ENCODE peak calls at places on chromosomes 12 and 14, in nine cellular contexts. U is neural crest cell; L is foreskin fibroblast; N is progenitor cell of endocrine pancreas; R is breast epithelium; J is RWPE1; P is CD4-positive, alpha-beta T cell; Y is lower leg skin; C is suprapubic skin. X is an unnamed sample.

GRCh38 chr14:99575043-99576023 is 28.7 kb downstream of the CCDC85C start:
- DNase-seq in R (peak), Y (peak), C (peak), P (no peak), N (no peak), L (no peak), U (no peak), J (peak), X (no peak)

GRCh38 chr12:49969027-49969426 is 3.7 kb upstream of the AQP6 start:
- DNase-seq in Y (no peak), R (no peak), C (no peak), P (no peak), L (no peak), N (no peak), U (no peak), J (no peak), X (no peak)

GRCh38 chr12:109461049-109461845 is 15.9 kb downstream of the KCTD10 start:
- DNase-seq in C (no peak), J (no peak), U (no peak), R (no peak), P (no peak), N (no peak), L (peak), Y (no peak), X (no peak)

GRCh38 chr14:60215127-60215444 is 33.9 kb upstream of the PPM1A start:
- DNase-seq in N (no peak), Y (no peak), L (no peak), U (no peak), J (no peak), P (no peak), R (no peak), C (no peak), X (no peak)

GRCh38 chr12:128418944-128419343 is 152.0 kb downstream of the TMEM132C start:
- DNase-seq in C (no peak), Y (no peak), U (no peak), P (no peak), L (no peak), R (no peak), N (no peak), J (no peak), X (no peak)

GRCh38 chr14:82501554-82501953 is 967.9 kb upstream of the SEL1L start:
- DNase-seq in L (no peak), C (no peak), R (no peak), N (no peak), Y (no peak), J (no peak), U (no peak), P (no peak), X (no peak)

GRCh38 chr14:53954551-53955233 is 1.9 kb downstream of the BMP4 start:
- DNase-seq in P (no peak), U (no peak), J (no peak), C (peak), Y (no peak), R (no peak), N (no peak), L (peak), X (no peak)

GRCh38 chr14:28830115-28830534 is 63.5 kb downstream of the FOXG1 start:
- DNase-seq in C (no peak), R (no peak), P (no peak), U (no peak), N (no peak), J (no peak), Y (no peak), L (no peak), X (no peak)

GRCh38 chr12:1933342-1933992 is 15.0 kb upstream of the CACNA2D4 start:
- DNase-seq in J (no peak), Y (no peak), N (no peak), C (no peak), U (no peak), P (no peak), L (no peak), R (no peak), X (no peak)

GRCh38 chr14:55697358-55697985 is 117.5 kb downstream of the KTN1 start:
- DNase-seq in Y (no peak), R (no peak), P (no peak), C (no peak), L (no peak), J (no peak), N (no peak), U (no peak), X (no peak)

GRCh38 chr12:123151679-123152454 is 977 bp upstream of the PITPNM2 start:
- DNase-seq in U (no peak), Y (no peak), L (no peak), C (no peak), J (no peak), P (no peak), R (no peak), N (no peak), X (no peak)

GRCh38 chr12:123152823-123153222 is 1.9 kb upstream of the PITPNM2 start:
- DNase-seq in Y (no peak), J (no peak), L (no peak), P (no peak), C (no peak), N (no peak), U (no peak), R (no peak), X (no peak)

GRCh38 chr12:123149828-123150272 is 1.0 kb downstream of the PITPNM2 start:
- DNase-seq in R (no peak), J (no peak), U (no peak), P (no peak), Y (no peak), C (no peak), N (no peak), L (no peak), X (no peak)

GRCh38 chr12:123150273-123150803 is 552 bp downstream of the PITPNM2 start:
- DNase-seq in N (peak), Y (no peak), L (no peak), C (peak), P (no peak), U (peak), R (no peak), J (peak), X (no peak)

GRCh38 chr12:123150804-123151678 is at the start of gene PITPNM2:
- DNase-seq in N (peak), C (peak), Y (no peak), P (peak), J (peak), R (peak), L (peak), U (peak), X (peak)
- TF ChIP-seq CTCF in N (peak), C (peak), Y (no peak), P (no peak), J (peak), R (no peak), L (no peak), U (no peak), X (no peak)

GRCh38 chr14:29999013-29999539 is 71.4 kb upstream of the PRKD1 start:
- DNase-seq in J (no peak), L (no peak), N (no peak), R (no peak), Y (no peak), P (no peak), C (no peak), U (no peak), X (no peak)
- TF ChIP-seq CTCF in J (no peak), L (no peak), N (peak), R (no peak), Y (no peak), P (no peak), C (no peak), U (no peak), X (no peak)

DNA sequence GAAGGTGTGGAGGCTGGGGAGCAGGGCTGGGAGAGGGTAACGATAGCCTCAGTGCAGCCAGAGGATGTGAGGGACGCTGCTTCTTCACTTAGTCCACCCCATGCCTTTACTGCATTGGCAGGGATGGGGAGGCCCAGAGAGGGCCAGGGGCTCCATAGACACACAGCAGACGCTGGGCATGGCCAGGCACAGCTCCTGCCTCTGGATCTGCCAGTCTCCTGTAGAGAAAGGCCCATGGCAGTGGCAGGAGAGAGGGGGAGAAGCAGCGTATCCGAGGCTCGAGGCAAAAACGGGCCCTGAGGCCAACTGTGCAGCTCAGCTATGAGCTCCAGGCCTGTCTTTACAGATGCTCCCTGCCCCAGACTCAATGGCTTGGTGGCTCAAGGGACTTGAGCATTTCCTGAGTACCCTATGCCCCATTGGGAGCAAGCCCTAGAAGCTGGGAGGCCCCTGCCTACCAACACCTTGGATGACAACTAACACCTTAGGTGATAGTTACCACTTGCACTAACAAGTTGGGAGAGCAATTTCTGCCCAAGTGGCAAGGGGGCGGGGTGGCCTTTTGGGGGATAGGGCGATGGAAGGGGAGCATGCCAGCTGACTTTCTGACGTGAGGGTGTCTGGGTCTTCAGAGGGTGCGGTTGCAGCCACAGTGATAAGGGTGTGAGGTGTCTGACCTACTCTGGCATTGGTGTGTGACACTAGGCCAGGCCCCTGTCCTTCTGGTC is 5.0 kb upstream of the LBHD2 start:
- DNase-seq in U (no peak), C (no peak), Y (no peak), R (no peak), J (no peak), N (no peak), P (no peak), L (no peak), X (no peak)
- TF ChIP-seq CTCF in U (no peak), C (no peak), Y (no peak), R (no peak), J (no peak), N (no peak), P (no peak), L (no peak), X (no peak)

DNA sequence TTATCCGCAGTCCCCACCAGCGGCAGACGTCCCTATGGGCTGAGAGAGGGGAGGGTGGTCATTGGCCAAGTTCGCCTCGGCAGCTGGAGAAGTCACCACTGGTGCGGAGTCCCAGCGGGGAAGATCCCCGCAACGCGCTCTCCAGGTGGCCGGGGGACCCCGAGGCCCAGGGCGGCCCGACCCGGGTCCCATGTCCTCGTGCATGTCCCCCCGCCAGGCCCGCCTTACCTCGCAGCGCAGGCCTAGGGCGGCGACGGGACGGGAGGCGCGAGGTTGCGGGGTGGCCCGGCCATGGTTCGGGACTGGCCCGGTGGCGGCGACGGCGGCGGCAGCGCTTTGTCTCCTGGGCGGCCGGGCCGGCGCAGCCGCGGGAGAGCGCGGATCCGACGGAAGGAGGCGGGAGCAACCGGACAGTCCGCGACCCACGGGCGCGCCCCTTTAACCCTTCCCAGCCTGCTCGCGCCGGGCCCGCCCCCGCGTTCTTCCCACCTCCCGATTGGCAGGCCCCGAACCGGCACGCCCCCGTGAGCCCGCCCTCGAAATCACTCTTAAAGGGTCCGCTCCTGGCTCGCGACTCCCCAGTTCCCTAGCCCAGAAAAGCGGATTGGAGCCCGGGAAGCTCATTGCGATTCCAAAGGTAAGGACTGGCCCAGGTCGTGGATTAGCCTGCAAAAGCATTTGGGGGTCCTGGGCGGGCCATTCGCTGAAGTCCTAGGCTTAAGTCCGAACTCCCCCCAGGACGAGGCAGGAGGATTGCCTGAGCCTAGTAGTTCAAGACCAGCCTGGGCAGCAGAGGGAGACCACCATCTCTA is at the start of gene PHETA1:
- DNase-seq in L (peak), U (peak), J (peak), P (peak), Y (peak), C (peak), N (peak), R (peak), X (peak)
- TF ChIP-seq CTCF in L (no peak), U (no peak), J (no peak), P (no peak), Y (no peak), C (no peak), N (no peak), R (no peak), X (no peak)